ENCODE peak calls at places on chromosomes 3 and 15, in eight cellular contexts. One of them, this sample, is unnamed.

GRCh38 chr3:50550079-50550736 is 17.3 kb downstream of the C3orf18 start:
- DNase-seq in vagina: no peak
- DNase-seq in HCT116: no peak
- DNase-seq in cardiac muscle cell: peak
- DNase-seq in breast epithelium: peak
- DNase-seq in heart right ventricle: peak
- DNase-seq in CD8-positive, alpha-beta memory T cell: peak
- DNase-seq in GM23248: peak
- DNase-seq in this sample: no peak

GRCh38 chr3:127688416-127689265 is 15.9 kb downstream of the ABTB1 start:
- DNase-seq in vagina: no peak
- DNase-seq in HCT116: no peak
- DNase-seq in cardiac muscle cell: no peak
- DNase-seq in breast epithelium: no peak
- DNase-seq in heart right ventricle: no peak
- DNase-seq in CD8-positive, alpha-beta memory T cell: no peak
- DNase-seq in GM23248: peak
- DNase-seq in this sample: peak

GRCh38 chr15:64070965-64071851 is 22.4 kb downstream of the CIAO2A start:
- DNase-seq in vagina: peak
- DNase-seq in HCT116: no peak
- DNase-seq in cardiac muscle cell: no peak
- DNase-seq in breast epithelium: peak
- DNase-seq in heart right ventricle: no peak
- DNase-seq in CD8-positive, alpha-beta memory T cell: no peak
- DNase-seq in GM23248: peak
- DNase-seq in this sample: peak

GRCh38 chr3:70621451-70621850 is 309.0 kb upstream of the MDFIC2 start:
- DNase-seq in vagina: no peak
- DNase-seq in HCT116: no peak
- DNase-seq in cardiac muscle cell: no peak
- DNase-seq in breast epithelium: no peak
- DNase-seq in heart right ventricle: no peak
- DNase-seq in CD8-positive, alpha-beta memory T cell: no peak
- DNase-seq in GM23248: peak
- DNase-seq in this sample: no peak

GRCh38 chr15:95866698-95867440 is 463.6 kb upstream of the NR2F2 start:
- DNase-seq in vagina: no peak
- DNase-seq in HCT116: no peak
- DNase-seq in cardiac muscle cell: no peak
- DNase-seq in breast epithelium: no peak
- DNase-seq in heart right ventricle: no peak
- DNase-seq in CD8-positive, alpha-beta memory T cell: no peak
- DNase-seq in GM23248: no peak
- DNase-seq in this sample: no peak

GRCh38 chr3:184598220-184598927 is 36.8 kb downstream of the EPHB3 start:
- DNase-seq in vagina: no peak
- DNase-seq in HCT116: no peak
- DNase-seq in cardiac muscle cell: no peak
- DNase-seq in breast epithelium: no peak
- DNase-seq in heart right ventricle: no peak
- DNase-seq in CD8-positive, alpha-beta memory T cell: no peak
- DNase-seq in GM23248: no peak
- DNase-seq in this sample: no peak

GRCh38 chr3:9339750-9340449 is 23.0 kb upstream of the THUMPD3 start:
- DNase-seq in vagina: no peak
- DNase-seq in HCT116: peak
- DNase-seq in cardiac muscle cell: no peak
- DNase-seq in breast epithelium: no peak
- DNase-seq in heart right ventricle: no peak
- DNase-seq in CD8-positive, alpha-beta memory T cell: no peak
- DNase-seq in GM23248: peak
- DNase-seq in this sample: no peak

GRCh38 chr3:161415506-161416231 is 44.4 kb upstream of the SPTSSB start:
- DNase-seq in vagina: no peak
- DNase-seq in HCT116: no peak
- DNase-seq in cardiac muscle cell: no peak
- DNase-seq in breast epithelium: peak
- DNase-seq in heart right ventricle: no peak
- DNase-seq in CD8-positive, alpha-beta memory T cell: no peak
- DNase-seq in GM23248: peak
- DNase-seq in this sample: no peak

GRCh38 chr3:129107793-129108192 is 13.8 kb downstream of the RAB43 start:
- DNase-seq in vagina: no peak
- DNase-seq in HCT116: no peak
- DNase-seq in cardiac muscle cell: no peak
- DNase-seq in breast epithelium: no peak
- DNase-seq in heart right ventricle: no peak
- DNase-seq in CD8-positive, alpha-beta memory T cell: no peak
- DNase-seq in GM23248: no peak
- DNase-seq in this sample: peak

GRCh38 chr15:59917504-59918157 is 86.5 kb upstream of the FOXB1 start:
- DNase-seq in vagina: no peak
- DNase-seq in HCT116: peak
- DNase-seq in cardiac muscle cell: peak
- DNase-seq in breast epithelium: no peak
- DNase-seq in heart right ventricle: peak
- DNase-seq in CD8-positive, alpha-beta memory T cell: peak
- DNase-seq in GM23248: peak
- DNase-seq in this sample: peak

GRCh38 chr3:69391554-69391953 is 5.7 kb upstream of the FRMD4B start:
- DNase-seq in vagina: no peak
- DNase-seq in HCT116: no peak
- DNase-seq in cardiac muscle cell: no peak
- DNase-seq in breast epithelium: no peak
- DNase-seq in heart right ventricle: no peak
- DNase-seq in CD8-positive, alpha-beta memory T cell: no peak
- DNase-seq in GM23248: no peak
- DNase-seq in this sample: no peak

GRCh38 chr3:69392850-69393249 is 7.0 kb upstream of the FRMD4B start:
- DNase-seq in vagina: no peak
- DNase-seq in HCT116: no peak
- DNase-seq in cardiac muscle cell: no peak
- DNase-seq in breast epithelium: no peak
- DNase-seq in heart right ventricle: no peak
- DNase-seq in CD8-positive, alpha-beta memory T cell: no peak
- DNase-seq in GM23248: no peak
- DNase-seq in this sample: no peak

GRCh38 chr3:69389520-69390248 is 3.8 kb upstream of the FRMD4B start:
- DNase-seq in vagina: no peak
- DNase-seq in HCT116: no peak
- DNase-seq in cardiac muscle cell: no peak
- DNase-seq in breast epithelium: no peak
- DNase-seq in heart right ventricle: no peak
- DNase-seq in CD8-positive, alpha-beta memory T cell: no peak
- DNase-seq in GM23248: no peak
- DNase-seq in this sample: no peak

GRCh38 chr3:69390771-69391170 is 4.9 kb upstream of the FRMD4B start:
- DNase-seq in vagina: no peak
- DNase-seq in HCT116: no peak
- DNase-seq in cardiac muscle cell: no peak
- DNase-seq in breast epithelium: no peak
- DNase-seq in heart right ventricle: no peak
- DNase-seq in CD8-positive, alpha-beta memory T cell: no peak
- DNase-seq in GM23248: no peak
- DNase-seq in this sample: no peak

DNA sequence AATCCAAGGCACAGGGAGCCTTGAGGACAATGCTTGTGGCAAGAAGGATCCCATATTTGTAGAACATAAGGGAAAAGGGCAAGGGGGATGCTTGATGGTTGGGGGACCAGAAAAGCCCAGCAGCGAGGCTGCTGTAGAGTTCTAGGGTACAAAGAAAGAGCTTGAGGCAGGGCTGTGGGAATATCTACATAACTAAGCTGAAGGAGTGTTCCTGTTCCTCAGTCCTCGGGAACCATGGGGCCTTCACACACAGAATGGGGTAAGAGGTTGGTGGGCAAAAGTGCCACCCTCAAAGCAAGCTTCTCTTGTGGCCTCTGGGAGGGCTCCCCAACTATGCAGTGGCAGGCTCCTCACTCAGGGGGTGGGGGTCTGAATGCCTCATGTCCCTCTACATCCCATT is 6.5 kb upstream of the FRMD4B start:
- DNase-seq in vagina: no peak
- DNase-seq in HCT116: no peak
- DNase-seq in cardiac muscle cell: no peak
- DNase-seq in breast epithelium: no peak
- DNase-seq in heart right ventricle: no peak
- DNase-seq in CD8-positive, alpha-beta memory T cell: no peak
- DNase-seq in GM23248: no peak
- DNase-seq in this sample: no peak
- H3K27ac ChIP-seq in vagina: no peak
- H3K27ac ChIP-seq in HCT116: no peak
- H3K27ac ChIP-seq in cardiac muscle cell: no peak
- H3K27ac ChIP-seq in breast epithelium: no peak
- H3K27ac ChIP-seq in heart right ventricle: no peak
- H3K27ac ChIP-seq in CD8-positive, alpha-beta memory T cell: no peak
- H3K27ac ChIP-seq in GM23248: no peak
- H3K27ac ChIP-seq in this sample: no peak

DNA sequence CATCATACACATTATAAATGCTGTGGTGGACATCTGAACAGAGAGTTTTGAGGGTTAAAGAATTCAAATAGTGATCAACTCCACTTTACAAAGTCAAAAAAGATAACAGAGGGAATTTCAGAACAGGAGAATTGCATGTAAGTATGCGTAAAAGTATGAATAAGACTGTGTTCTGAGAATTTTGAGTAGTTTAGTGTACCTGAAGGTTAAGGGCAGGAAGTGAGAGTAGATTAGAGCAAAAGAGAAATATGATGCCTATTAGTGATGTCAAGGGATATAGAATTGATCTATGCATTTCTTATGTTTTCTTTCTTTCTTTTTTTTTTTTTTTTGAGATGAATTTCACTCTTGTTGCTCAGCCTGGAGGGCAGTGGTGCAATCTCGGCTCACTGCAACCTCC is 53.1 kb downstream of the TP63 start:
- DNase-seq in vagina: no peak
- DNase-seq in HCT116: no peak
- DNase-seq in cardiac muscle cell: no peak
- DNase-seq in breast epithelium: no peak
- DNase-seq in heart right ventricle: no peak
- DNase-seq in CD8-positive, alpha-beta memory T cell: no peak
- DNase-seq in GM23248: no peak
- DNase-seq in this sample: no peak
- H3K27ac ChIP-seq in vagina: no peak
- H3K27ac ChIP-seq in HCT116: no peak
- H3K27ac ChIP-seq in cardiac muscle cell: no peak
- H3K27ac ChIP-seq in breast epithelium: no peak
- H3K27ac ChIP-seq in heart right ventricle: no peak
- H3K27ac ChIP-seq in CD8-positive, alpha-beta memory T cell: no peak
- H3K27ac ChIP-seq in GM23248: no peak
- H3K27ac ChIP-seq in this sample: no peak

GRCh38 chr3:52120576-52121458 is 33.4 kb downstream of the POC1A start:
- DNase-seq in vagina: no peak
- DNase-seq in HCT116: no peak
- DNase-seq in cardiac muscle cell: no peak
- DNase-seq in breast epithelium: no peak
- DNase-seq in heart right ventricle: no peak
- DNase-seq in CD8-positive, alpha-beta memory T cell: no peak
- DNase-seq in GM23248: peak
- DNase-seq in this sample: peak
- H3K27ac ChIP-seq in vagina: peak
- H3K27ac ChIP-seq in HCT116: no peak
- H3K27ac ChIP-seq in cardiac muscle cell: no peak
- H3K27ac ChIP-seq in breast epithelium: peak
- H3K27ac ChIP-seq in heart right ventricle: peak
- H3K27ac ChIP-seq in CD8-positive, alpha-beta memory T cell: no peak
- H3K27ac ChIP-seq in GM23248: no peak
- H3K27ac ChIP-seq in this sample: peak

GRCh38 chr3:58340594-58341244 is 8.0 kb downstream of the PXK start:
- DNase-seq in vagina: no peak
- DNase-seq in HCT116: no peak
- DNase-seq in cardiac muscle cell: no peak
- DNase-seq in breast epithelium: no peak
- DNase-seq in heart right ventricle: no peak
- DNase-seq in CD8-positive, alpha-beta memory T cell: no peak
- DNase-seq in GM23248: no peak
- DNase-seq in this sample: no peak
- H3K27ac ChIP-seq in vagina: no peak
- H3K27ac ChIP-seq in HCT116: no peak
- H3K27ac ChIP-seq in cardiac muscle cell: peak
- H3K27ac ChIP-seq in breast epithelium: no peak
- H3K27ac ChIP-seq in heart right ventricle: no peak
- H3K27ac ChIP-seq in CD8-positive, alpha-beta memory T cell: no peak
- H3K27ac ChIP-seq in GM23248: no peak
- H3K27ac ChIP-seq in this sample: no peak

GRCh38 chr3:146159037-146159436 is 1.9 kb downstream of the PLOD2 start:
- DNase-seq in vagina: no peak
- DNase-seq in HCT116: no peak
- DNase-seq in cardiac muscle cell: no peak
- DNase-seq in breast epithelium: no peak
- DNase-seq in heart right ventricle: no peak
- DNase-seq in CD8-positive, alpha-beta memory T cell: no peak
- DNase-seq in GM23248: peak
- DNase-seq in this sample: no peak
- H3K27ac ChIP-seq in vagina: peak
- H3K27ac ChIP-seq in HCT116: no peak
- H3K27ac ChIP-seq in cardiac muscle cell: peak
- H3K27ac ChIP-seq in breast epithelium: peak
- H3K27ac ChIP-seq in heart right ventricle: peak
- H3K27ac ChIP-seq in CD8-positive, alpha-beta memory T cell: no peak
- H3K27ac ChIP-seq in GM23248: peak
- H3K27ac ChIP-seq in this sample: peak

DNA sequence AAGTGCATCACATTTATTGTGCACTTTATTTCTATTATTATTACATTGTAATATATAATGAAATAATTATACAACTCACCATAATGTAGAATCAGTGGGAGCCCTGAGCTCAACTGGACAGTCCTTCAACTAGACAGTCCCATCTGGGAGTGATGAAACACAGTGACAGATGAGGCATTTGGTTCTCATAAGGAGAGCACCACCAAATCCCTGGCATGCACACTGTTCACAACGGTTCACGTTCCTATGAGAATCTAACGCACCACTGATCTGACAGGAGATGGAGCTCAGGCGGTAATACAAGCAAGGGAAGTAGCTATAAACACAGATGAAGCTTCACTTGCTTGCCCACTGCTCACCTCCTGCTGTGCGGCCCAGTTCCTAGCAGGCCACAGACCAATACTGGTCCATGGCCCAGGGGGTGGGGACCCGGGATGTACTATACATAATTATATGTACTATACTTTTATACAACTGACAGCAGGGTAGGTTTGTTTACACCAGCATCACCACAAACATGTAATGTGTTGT is 16.9 kb downstream of the PRKAR2A start:
- DNase-seq in vagina: no peak
- DNase-seq in HCT116: no peak
- DNase-seq in cardiac muscle cell: no peak
- DNase-seq in breast epithelium: no peak
- DNase-seq in heart right ventricle: no peak
- DNase-seq in CD8-positive, alpha-beta memory T cell: no peak
- DNase-seq in GM23248: no peak
- DNase-seq in this sample: no peak
- H3K27ac ChIP-seq in vagina: no peak
- H3K27ac ChIP-seq in HCT116: no peak
- H3K27ac ChIP-seq in cardiac muscle cell: no peak
- H3K27ac ChIP-seq in breast epithelium: no peak
- H3K27ac ChIP-seq in heart right ventricle: no peak
- H3K27ac ChIP-seq in CD8-positive, alpha-beta memory T cell: no peak
- H3K27ac ChIP-seq in GM23248: no peak
- H3K27ac ChIP-seq in this sample: no peak

This sample was measured in kidney.